ENCODE peak calls at places on chromosomes 6 and 20, in nine cellular contexts. H, G, I, W, Y, C, R, S and P are unnamed samples.

GRCh38 chr6:104226798-104227444 is 632.8 kb downstream of the HACE1 start:
- DNase-seq in H (no peak), G (no peak), I (no peak), W (no peak), Y (no peak), C (no peak), R (no peak), S (no peak), P (no peak)

GRCh38 chr6:160048471-160048870 is 73.1 kb upstream of the SLC22A1 start:
- DNase-seq in H (no peak), G (no peak), I (no peak), W (no peak), Y (no peak), C (no peak), R (no peak), S (no peak), P (no peak)

GRCh38 chr6:21312118-21312517 is 281.4 kb upstream of the SOX4 start:
- DNase-seq in H (no peak), G (no peak), I (no peak), W (no peak), Y (no peak), C (no peak), R (no peak), S (no peak), P (no peak)

GRCh38 chr20:63357921-63358905 is 2.9 kb downstream of the CHRNA4 start:
- DNase-seq in H (no peak), G (no peak), I (no peak), W (no peak), Y (no peak), C (no peak), R (no peak), S (peak), P (peak)

GRCh38 chr6:54877713-54878317 is 31.2 kb downstream of the FAM83B start:
- DNase-seq in H (no peak), G (no peak), I (no peak), W (no peak), Y (no peak), C (no peak), R (no peak), S (no peak), P (no peak)

GRCh38 chr6:37702314-37702713 is 4.6 kb upstream of the MDGA1 start:
- DNase-seq in H (no peak), G (no peak), I (no peak), W (no peak), Y (no peak), C (no peak), R (no peak), S (no peak), P (no peak)

GRCh38 chr6:49646130-49646824 is 9.6 kb upstream of the RHAG start:
- DNase-seq in H (no peak), G (no peak), I (no peak), W (no peak), Y (no peak), C (no peak), R (no peak), S (no peak), P (no peak)

GRCh38 chr6:72654101-72654618 is 32.3 kb downstream of the KCNQ5 start:
- DNase-seq in H (no peak), G (no peak), I (no peak), W (no peak), Y (no peak), C (no peak), R (no peak), S (no peak), P (no peak)

GRCh38 chr6:155958550-155958949 is 502.9 kb upstream of the NOX3 start:
- DNase-seq in H (no peak), G (no peak), I (no peak), W (no peak), Y (no peak), C (no peak), R (no peak), S (no peak), P (peak)

GRCh38 chr20:53657732-53658131 is 64.1 kb upstream of the ZNF217 start:
- DNase-seq in H (no peak), G (no peak), I (no peak), W (no peak), Y (no peak), C (no peak), R (no peak), S (no peak), P (no peak)

GRCh38 chr6:109308018-109308492 is 74.2 kb downstream of the CD164 start:
- DNase-seq in H (no peak), G (peak), I (no peak), W (no peak), Y (peak), C (no peak), R (peak), S (no peak), P (peak)

GRCh38 chr6:48550607-48551006 is 439.6 kb upstream of the PTCHD4 start:
- DNase-seq in H (no peak), G (no peak), I (no peak), W (no peak), Y (no peak), C (no peak), R (no peak), S (no peak), P (no peak)

GRCh38 chr6:3427740-3428085 is 29.1 kb downstream of the SLC22A23 start:
- DNase-seq in H (no peak), G (no peak), I (no peak), W (no peak), Y (no peak), C (no peak), R (no peak), S (peak), P (peak)

GRCh38 chr20:40868568-40869223 is 159.9 kb upstream of the TOP1 start:
- DNase-seq in H (no peak), G (peak), I (no peak), W (no peak), Y (no peak), C (no peak), R (peak), S (no peak), P (no peak)

GRCh38 chr20:38447931-38448675 is 13.0 kb upstream of the SNHG17 start:
- DNase-seq in H (no peak), G (no peak), I (peak), W (no peak), Y (no peak), C (no peak), R (no peak), S (no peak), P (no peak)

GRCh38 chr20:3697588-3698235 is 14.7 kb downstream of the SIGLEC1 start:
- DNase-seq in H (no peak), G (peak), I (no peak), W (no peak), Y (no peak), C (no peak), R (no peak), S (peak), P (no peak)

GRCh38 chr20:50187403-50188051 is 3.1 kb upstream of the CEBPB start:
- DNase-seq in H (no peak), G (no peak), I (no peak), W (no peak), Y (no peak), C (no peak), R (peak), S (peak), P (no peak)

GRCh38 chr6:3695065-3695830 is 56.3 kb downstream of the PXDC1 start:
- DNase-seq in H (no peak), G (no peak), I (no peak), W (no peak), Y (no peak), C (no peak), R (no peak), S (no peak), P (no peak)

GRCh38 chr6:53044071-53044470 is 21.1 kb upstream of the FBXO9 start:
- DNase-seq in H (no peak), G (no peak), I (no peak), W (no peak), Y (no peak), C (peak), R (peak), S (no peak), P (no peak)

GRCh38 chr20:37276494-37277252 is 12.8 kb upstream of the MANBAL start:
- DNase-seq in H (no peak), G (peak), I (peak), W (no peak), Y (no peak), C (peak), R (peak), S (no peak), P (peak)

GRCh38 chr6:72321741-72322140 is 300.1 kb upstream of the KCNQ5 start:
- DNase-seq in H (no peak), G (no peak), I (no peak), W (no peak), Y (no peak), C (no peak), R (peak), S (no peak), P (no peak)

GRCh38 chr20:37781626-37782025 is 87.8 kb downstream of the CTNNBL1 start:
- DNase-seq in H (no peak), G (no peak), I (no peak), W (no peak), Y (no peak), C (no peak), R (no peak), S (no peak), P (no peak)

GRCh38 chr20:35006531-35006971 is 50.9 kb downstream of the MYH7B start:
- DNase-seq in H (no peak), G (peak), I (no peak), W (no peak), Y (no peak), C (no peak), R (no peak), S (no peak), P (no peak)

GRCh38 chr6:15595461-15596173 is 67.2 kb downstream of the DTNBP1 start:
- DNase-seq in H (no peak), G (no peak), I (no peak), W (no peak), Y (no peak), C (peak), R (no peak), S (no peak), P (no peak)

GRCh38 chr6:107712523-107713213 is 111.4 kb downstream of the SCML4 start:
- DNase-seq in H (peak), G (no peak), I (peak), W (no peak), Y (no peak), C (no peak), R (peak), S (no peak), P (no peak)

GRCh38 chr6:11198663-11199603 is 33.5 kb downstream of the NEDD9 start:
- DNase-seq in H (no peak), G (no peak), I (no peak), W (peak), Y (no peak), C (no peak), R (no peak), S (no peak), P (no peak)
- H3K4me3 ChIP-seq in H (no peak), G (no peak), I (no peak), W (no peak), Y (no peak), C (no peak), R (no peak), S (no peak), P (no peak)

DNA sequence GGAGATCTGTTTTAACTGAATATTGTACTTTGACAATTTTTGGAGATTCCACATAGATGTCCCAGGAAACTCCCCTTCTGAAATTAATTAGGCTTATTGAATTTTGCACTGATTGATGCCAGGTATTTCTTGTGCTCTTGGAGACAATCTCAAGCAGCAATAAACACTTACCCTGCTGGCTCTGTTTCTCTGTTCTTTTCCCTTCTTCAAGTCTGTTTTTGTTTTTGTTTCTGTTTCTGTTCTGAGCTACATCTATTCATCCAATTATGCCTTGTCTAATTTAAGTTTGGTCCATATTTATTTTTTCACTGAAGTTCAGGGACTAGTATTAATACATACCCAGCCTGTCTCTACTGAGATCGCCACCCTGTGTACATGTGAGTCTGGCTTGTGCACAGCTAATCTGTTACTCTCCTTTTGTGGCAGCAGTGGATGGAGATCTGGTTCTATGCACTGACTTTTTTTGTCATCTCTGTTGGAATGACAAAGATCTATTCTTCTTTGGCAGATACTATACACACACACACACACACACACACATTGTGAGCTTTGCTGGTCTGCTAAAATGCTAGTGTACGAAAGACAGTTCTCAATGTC is 51.9 kb downstream of the IL22RA2 start:
- DNase-seq in H (no peak), G (no peak), I (no peak), W (no peak), Y (no peak), C (no peak), R (no peak), S (no peak), P (no peak)
- H3K4me3 ChIP-seq in H (no peak), G (no peak), I (no peak), W (no peak), Y (no peak), C (no peak), R (no peak), S (peak), P (no peak)

DNA sequence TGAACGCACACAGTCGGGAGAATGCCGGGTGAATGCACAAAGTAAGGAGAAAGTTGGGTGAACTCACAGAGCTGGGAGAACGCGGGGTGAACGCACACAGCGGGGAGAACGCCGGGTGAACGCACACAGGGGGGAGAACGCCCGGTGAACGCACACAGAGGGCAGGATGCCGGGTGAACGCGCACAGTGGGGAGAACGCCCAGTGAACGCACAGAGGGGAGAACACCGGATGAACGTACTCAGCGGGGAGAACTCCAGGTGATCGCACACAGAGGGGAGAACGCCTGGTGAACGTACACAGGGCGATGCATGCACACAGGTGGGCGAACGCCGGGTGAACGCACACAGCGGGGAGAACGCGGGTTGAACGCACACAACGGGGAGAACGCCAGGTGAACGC is 57.4 kb downstream of the RNASET2 start:
- DNase-seq in H (no peak), G (no peak), I (no peak), W (no peak), Y (no peak), C (no peak), R (no peak), S (peak), P (no peak)
- H3K4me3 ChIP-seq in H (no peak), G (no peak), I (no peak), W (no peak), Y (no peak), C (no peak), R (no peak), S (no peak), P (no peak)

GRCh38 chr6:130969807-130970491 is 93.1 kb downstream of the EPB41L2 start:
- DNase-seq in H (no peak), G (peak), I (no peak), W (no peak), Y (no peak), C (no peak), R (peak), S (no peak), P (peak)

GRCh38 chr6:130970839-130971410 is 92.1 kb downstream of the EPB41L2 start:
- DNase-seq in H (no peak), G (no peak), I (no peak), W (no peak), Y (no peak), C (no peak), R (peak), S (no peak), P (no peak)

GRCh38 chr6:130967502-130968469 is 95.3 kb downstream of the EPB41L2 start:
- DNase-seq in H (no peak), G (no peak), I (no peak), W (no peak), Y (no peak), C (no peak), R (peak), S (no peak), P (no peak)

GRCh38 chr6:130966581-130966980 is 96.5 kb downstream of the EPB41L2 start:
- DNase-seq in H (no peak), G (no peak), I (no peak), W (no peak), Y (no peak), C (no peak), R (no peak), S (no peak), P (no peak)

DNA sequence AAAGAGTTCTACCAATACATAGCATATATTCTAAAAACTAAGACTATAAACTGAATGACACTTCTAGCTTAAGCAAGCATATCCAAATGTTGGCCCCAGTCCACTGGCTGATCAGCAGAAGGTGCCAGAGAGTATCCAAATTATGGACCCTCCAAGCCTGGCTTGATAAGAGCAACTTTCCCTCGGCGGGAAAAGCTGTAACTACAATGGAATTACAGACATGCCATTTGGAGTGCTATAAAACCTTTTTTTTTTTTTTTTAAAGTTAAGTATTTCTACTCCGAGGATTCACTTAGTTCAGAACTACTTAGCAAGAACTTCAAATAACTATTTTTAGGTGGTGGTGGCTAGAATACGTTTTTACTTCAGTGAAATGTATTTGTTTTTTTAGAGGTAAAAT is 94.6 kb downstream of the EPB41L2 start:
- DNase-seq in H (no peak), G (no peak), I (no peak), W (no peak), Y (no peak), C (no peak), R (no peak), S (no peak), P (no peak)
- H3K4me3 ChIP-seq in H (peak), G (peak), I (no peak), W (no peak), Y (no peak), C (no peak), R (no peak), S (no peak), P (no peak)